ENCODE peak calls at places on chromosomes 4 and X, in ten cellular contexts. V, H, T, X, R, W, K, J, G and O are unnamed samples.

GRCh38 chr4:2322227-2322626 is 60.3 kb upstream of the MXD4 start:
- DNase-seq in V (no peak), H (no peak), T (no peak), X (no peak), R (no peak), W (no peak), K (no peak), J (no peak), G (no peak), O (no peak)

GRCh38 chrX:132834109-132834508 is 124.3 kb downstream of the HS6ST2 start:
- DNase-seq in V (no peak), H (no peak), T (no peak), X (no peak), R (no peak), W (no peak), K (no peak), J (no peak), G (no peak), O (no peak)

GRCh38 chrX:70433848-70434351 is 10.7 kb upstream of the DLG3 start:
- DNase-seq in V (peak; percentile 83), H (peak; percentile 56), T (peak; percentile 73), X (peak; percentile 57), R (peak; percentile 31), W (peak; percentile 62), K (peak; percentile 41), J (no peak), G (peak; percentile 60), O (peak; percentile 28)

GRCh38 chr4:181909368-181909767 is 333.8 kb upstream of the TENM3 start:
- DNase-seq in V (peak; percentile 55), H (peak; percentile 13), T (no peak), X (no peak), R (peak; percentile 91), W (no peak), K (peak; percentile 76), J (peak; percentile 91), G (no peak), O (peak; percentile 9)

GRCh38 chr4:112933790-112934189 is 115.7 kb upstream of the ANK2 start:
- DNase-seq in V (no peak), H (no peak), T (no peak), X (no peak), R (no peak), W (no peak), K (no peak), J (no peak), G (no peak), O (no peak)

GRCh38 chr4:33592701-33593100 is 2651.6 kb downstream of the ARAP2 start:
- DNase-seq in V (no peak), H (no peak), T (no peak), X (no peak), R (no peak), W (no peak), K (no peak), J (no peak), G (no peak), O (no peak)

GRCh38 chr4:140666889-140667614 is 89.1 kb downstream of the TBC1D9 start:
- DNase-seq in V (no peak), H (no peak), T (no peak), X (no peak), R (no peak), W (peak; percentile 87), K (no peak), J (no peak), G (no peak), O (no peak)

GRCh38 chr4:124414641-124415040 is 297.9 kb downstream of the ANKRD50 start:
- DNase-seq in V (no peak), H (peak; percentile 50), T (no peak), X (no peak), R (peak; percentile 70), W (no peak), K (peak; percentile 75), J (peak; percentile 58), G (no peak), O (peak; percentile 54)

GRCh38 chr4:95701500-95701899 is 138.4 kb upstream of the PDHA2 start:
- DNase-seq in V (no peak), H (peak; percentile 49), T (no peak), X (no peak), R (no peak), W (peak; percentile 72), K (peak; percentile 23), J (peak; percentile 9), G (no peak), O (peak; percentile 69)

GRCh38 chr4:174631901-174632758 is 109.8 kb upstream of the HPGD start:
- DNase-seq in V (peak; percentile 68), H (peak; percentile 36), T (no peak), X (peak; percentile 9), R (peak; percentile 23), W (peak; percentile 61), K (peak; percentile 50), J (peak; percentile 40), G (peak; percentile 47), O (peak; percentile 58)